ENCODE peak calls at places on chromosomes 13 and 19, in seven cellular contexts. X, P, F, B, Z, N and W are unnamed samples. For H3K4me1, the result is how much of the 10 kb centered on the place peaks cover.

GRCh38 chr19:34974631-34975030 is 10.6 kb upstream of the ZNF792 start:
- DNase-seq in X (no peak), N (no peak), F (no peak), Z (no peak), P (no peak), B (no peak), W (no peak)

GRCh38 chr13:76792680-76793334 is 93.4 kb downstream of the KCTD12 start:
- DNase-seq in B (peak), X (peak), N (no peak), Z (peak), F (no peak), P (peak), W (no peak)

GRCh38 chr19:10961763-10962536 is 1.1 kb downstream of the SMARCA4 start:
- DNase-seq in F (peak), P (peak), N (no peak), B (no peak), X (no peak), Z (no peak), W (no peak)

GRCh38 chr19:3760871-3761361 is 576 bp downstream of the APBA3 start:
- DNase-seq in X (no peak), F (no peak), Z (no peak), P (no peak), B (no peak), N (peak), W (no peak)

GRCh38 chr19:18768997-18769891 is 21.9 kb downstream of the COMP start:
- DNase-seq in B (peak), N (no peak), X (no peak), P (no peak), F (no peak), Z (no peak), W (no peak)

GRCh38 chr19:34428549-34429285 is 536 bp downstream of the UBA2 start:
- DNase-seq in X (peak), B (peak), F (peak), P (peak), Z (no peak), N (peak), W (no peak)

GRCh38 chr19:45995715-45996385 is 583 bp downstream of the CCDC61 start:
- DNase-seq in P (no peak), N (no peak), B (no peak), Z (no peak), F (no peak), X (no peak), W (no peak)

GRCh38 chr19:13909430-13909829 is 3.4 kb downstream of the CC2D1A start:
- DNase-seq in X (no peak), F (no peak), Z (peak), P (no peak), N (no peak), B (no peak), W (no peak)

GRCh38 chr13:63651394-63651793 is 2235.7 kb upstream of the PCDH20 start:
- DNase-seq in Z (no peak), F (no peak), X (no peak), P (no peak), N (no peak), B (no peak), W (no peak)

GRCh38 chr13:77494226-77494625 is 41.3 kb upstream of the SCEL start:
- DNase-seq in Z (no peak), X (no peak), B (no peak), P (peak), F (no peak), N (no peak), W (no peak)

GRCh38 chr13:46172531-46172991 is 9.4 kb downstream of the LCP1 start:
- DNase-seq in B (no peak), Z (no peak), N (peak), P (no peak), F (no peak), X (no peak), W (peak)

GRCh38 chr13:102400619-102401125 is 1.2 kb downstream of the FGF14 start:
- DNase-seq in P (no peak), F (peak), X (peak), B (no peak), N (no peak), Z (peak), W (no peak)

GRCh38 chr19:43708716-43709115 is 7.2 kb upstream of the IRGC start:
- DNase-seq in N (no peak), B (no peak), Z (no peak), F (no peak), P (no peak), X (no peak), W (no peak)

GRCh38 chr19:8085606-8086464 is 33.3 kb downstream of the CCL25 start:
- DNase-seq in N (no peak), P (no peak), F (peak), Z (no peak), B (no peak), X (no peak), W (no peak)

GRCh38 chr19:55336101-55336500 is 3.6 kb upstream of the KMT5C start:
- DNase-seq in N (no peak), F (no peak), P (no peak), B (no peak), Z (no peak), X (no peak), W (no peak)

GRCh38 chr13:24148414-24149305 is 11.9 kb upstream of the SPATA13 start:
- DNase-seq in Z (no peak), N (no peak), X (no peak), F (no peak), B (no peak), P (peak), W (no peak)

GRCh38 chr13:113546571-113547247 is 37.8 kb upstream of the TFDP1 start:
- DNase-seq in N (no peak), P (peak), B (no peak), F (no peak), Z (no peak), X (peak), W (no peak)

GRCh38 chr13:113545455-113545930 is 39.1 kb upstream of the TFDP1 start:
- DNase-seq in N (no peak), F (no peak), B (no peak), P (peak), Z (no peak), X (no peak), W (no peak)

GRCh38 chr13:113544071-113544891 is 40.3 kb upstream of the TFDP1 start:
- DNase-seq in F (no peak), P (no peak), Z (no peak), X (peak), N (no peak), B (no peak), W (peak)

GRCh38 chr13:113545931-113546516 is 38.5 kb upstream of the TFDP1 start:
- DNase-seq in X (no peak), Z (no peak), N (no peak), P (peak), F (no peak), B (no peak), W (no peak)

GRCh38 chr13:113544896-113545295 is 39.7 kb upstream of the TFDP1 start:
- DNase-seq in F (no peak), Z (no peak), N (no peak), X (peak), P (no peak), B (no peak), W (peak)
- H3K4me1 ChIP-seq in F (under half), Z (under half), N (under half), X (under half), P (under half), B (under half), W (under half)

DNA sequence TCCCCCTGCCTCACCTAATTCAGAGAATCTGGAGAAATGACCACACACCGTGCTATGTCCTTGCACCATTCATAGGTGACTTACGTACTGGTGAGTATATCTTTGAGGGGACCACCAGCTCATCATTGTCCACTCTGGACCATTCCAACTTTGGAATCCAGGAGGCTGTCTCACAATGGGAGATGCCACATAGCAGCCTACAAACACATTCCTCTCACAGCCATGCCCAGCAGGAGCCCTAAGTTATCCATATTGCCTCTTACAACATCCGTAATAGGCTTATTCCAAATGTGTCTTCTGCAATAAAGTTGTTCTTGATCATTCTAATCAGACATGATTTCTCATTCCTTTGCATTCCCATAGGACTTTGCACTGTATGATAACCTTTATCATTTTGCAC is 436.7 kb downstream of the EFNB2 start:
- DNase-seq in B (no peak), X (no peak), F (peak), P (no peak), N (no peak), Z (no peak), W (no peak)
- H3K27ac ChIP-seq in B (no peak), X (no peak), F (no peak), P (no peak), N (no peak), Z (no peak), W (no peak)

GRCh38 chr19:44779150-44779549 is 1.5 kb downstream of the CBLC start:
- DNase-seq in N (no peak), P (no peak), F (no peak), X (no peak), Z (no peak), B (no peak), W (no peak)

GRCh38 chr19:44785271-44785670 is 7.6 kb downstream of the CBLC start:
- DNase-seq in N (no peak), F (no peak), X (no peak), P (no peak), Z (no peak), B (no peak), W (no peak)

GRCh38 chr19:44783545-44783944 is 5.9 kb downstream of the CBLC start:
- DNase-seq in X (no peak), Z (no peak), N (no peak), P (no peak), F (no peak), B (no peak), W (no peak)

GRCh38 chr19:44785993-44786392 is 8.3 kb downstream of the CBLC start:
- DNase-seq in P (no peak), B (no peak), Z (no peak), N (no peak), X (no peak), F (no peak), W (no peak)

GRCh38 chr19:44782729-44783128 is 5.0 kb downstream of the CBLC start:
- DNase-seq in F (no peak), P (no peak), X (no peak), B (no peak), Z (no peak), N (no peak), W (no peak)
- H3K4me1 ChIP-seq in F (under half), P (under half), X (under half), B (under half), Z (under half), N (under half), W (under half)

DNA sequence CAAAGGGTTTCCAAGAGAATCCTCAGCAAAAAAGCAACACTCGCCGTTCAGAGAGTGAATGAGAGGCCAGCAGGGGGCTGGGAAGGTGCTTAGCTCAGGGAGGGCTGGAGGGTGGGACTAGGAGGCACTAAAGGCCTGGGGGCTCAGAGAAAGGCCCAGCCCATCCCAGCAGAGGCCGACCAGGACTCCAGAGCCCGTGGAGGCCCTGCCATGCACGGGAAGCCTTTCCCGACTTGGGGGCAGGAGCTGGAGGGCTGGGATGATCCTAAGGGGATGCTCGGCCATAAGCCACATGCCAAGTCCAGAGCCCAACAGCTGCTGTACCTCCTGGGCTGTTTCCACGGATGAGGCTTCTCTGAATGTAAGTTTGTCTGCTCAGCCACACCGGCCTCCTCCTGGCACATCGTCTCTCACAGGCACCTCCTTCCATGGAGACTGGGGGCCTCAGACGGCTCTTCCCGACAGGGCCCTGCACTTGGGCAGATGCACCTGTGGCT is 19.5 kb downstream of the RASA3 start:
- DNase-seq in Z (no peak), B (no peak), N (no peak), X (peak), F (peak), P (no peak), W (no peak)
- H3K27ac ChIP-seq in Z (no peak), B (peak), N (peak), X (no peak), F (peak), P (no peak), W (no peak)

GRCh38 chr13:75418186-75418843 is 63.7 kb downstream of the TBC1D4 start:
- DNase-seq in X (no peak), F (no peak), N (no peak), P (no peak), B (no peak), Z (no peak), W (no peak)

GRCh38 chr13:75419656-75420055 is 62.3 kb downstream of the TBC1D4 start:
- DNase-seq in P (no peak), X (no peak), F (no peak), Z (no peak), N (no peak), B (no peak), W (no peak)

GRCh38 chr13:75417647-75418046 is 64.3 kb downstream of the TBC1D4 start:
- DNase-seq in N (no peak), X (no peak), P (no peak), F (no peak), B (peak), Z (no peak), W (no peak)

GRCh38 chr13:75417006-75417384 is 65.0 kb downstream of the TBC1D4 start:
- DNase-seq in Z (no peak), N (no peak), X (no peak), P (no peak), B (no peak), F (no peak), W (no peak)

GRCh38 chr13:75418997-75419396 is 63.0 kb downstream of the TBC1D4 start:
- DNase-seq in F (no peak), X (no peak), B (no peak), Z (no peak), P (no peak), N (no peak), W (no peak)
- H3K4me1 ChIP-seq in F (under half), X (under half), B (half or more), Z (under half), P (under half), N (under half), W (under half)

GRCh38 chr13:54133721-54134120 is 1105.1 kb downstream of the OLFM4 start:
- DNase-seq in B (no peak), Z (no peak), F (no peak), N (no peak), P (no peak), X (no peak), W (no peak)
- H3K27ac ChIP-seq in B (no peak), Z (no peak), F (no peak), N (no peak), P (no peak), X (no peak), W (no peak)

DNA sequence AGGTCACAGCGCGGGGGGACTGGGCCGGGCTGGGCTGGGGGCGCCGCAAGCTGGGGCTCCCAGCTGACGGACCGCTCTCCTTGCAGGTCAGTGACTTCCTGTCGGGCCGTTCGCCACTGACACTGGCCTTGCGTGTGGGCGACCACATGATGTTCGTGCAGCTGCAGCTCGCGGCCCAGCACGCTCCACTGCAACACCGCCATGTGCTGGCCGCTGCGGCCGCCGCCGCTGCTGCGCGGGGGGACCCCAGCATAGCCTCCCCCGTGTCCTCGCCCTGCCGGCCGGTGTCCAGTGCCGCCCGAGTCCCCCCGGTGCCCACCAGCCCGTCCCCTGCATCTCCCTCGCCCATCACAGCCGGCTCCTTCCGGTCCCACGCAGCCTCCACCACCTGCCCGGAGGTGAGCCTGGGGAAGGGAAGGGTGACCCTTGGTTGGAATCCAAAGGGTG is 5.7 kb downstream of the MIDN start:
- DNase-seq in Z (no peak), P (no peak), F (no peak), X (peak), N (no peak), B (no peak), W (no peak)
- H3K4me1 ChIP-seq in Z (under half), P (under half), F (under half), X (under half), N (half or more), B (under half), W (half or more)